ENCODE peak calls at places on chromosome 10, in eight cellular contexts. One of them, this sample, is unnamed.

GRCh38 chr10:79104264-79104954 is 35.6 kb downstream of the ZMIZ1 start:
- DNase-seq in lower leg skin: no peak
- DNase-seq in dorsolateral prefrontal cortex: no peak
- DNase-seq in mesothelial cell of epicardium: no peak
- DNase-seq in CD4-positive, alpha-beta T cell: no peak
- DNase-seq in ovary: peak
- DNase-seq in HL-60: no peak
- DNase-seq in transverse colon: no peak
- DNase-seq in this sample: peak

GRCh38 chr10:122310311-122311050 is 39.4 kb downstream of the BTBD16 start:
- DNase-seq in ovary: no peak
- DNase-seq in lower leg skin: no peak
- DNase-seq in dorsolateral prefrontal cortex: no peak
- DNase-seq in mesothelial cell of epicardium: no peak
- DNase-seq in CD4-positive, alpha-beta T cell: no peak
- DNase-seq in transverse colon: peak
- DNase-seq in HL-60: no peak
- DNase-seq in this sample: no peak

GRCh38 chr10:37975407-37975991 is 948 bp downstream of the ZNF25 start:
- DNase-seq in HL-60: peak
- DNase-seq in mesothelial cell of epicardium: no peak
- DNase-seq in ovary: no peak
- DNase-seq in transverse colon: no peak
- DNase-seq in CD4-positive, alpha-beta T cell: no peak
- DNase-seq in lower leg skin: no peak
- DNase-seq in dorsolateral prefrontal cortex: no peak
- DNase-seq in this sample: no peak

GRCh38 chr10:102322914-102323313 is 72.6 kb upstream of the NFKB2 start:
- DNase-seq in ovary: no peak
- DNase-seq in transverse colon: peak
- DNase-seq in lower leg skin: no peak
- DNase-seq in mesothelial cell of epicardium: no peak
- DNase-seq in HL-60: peak
- DNase-seq in CD4-positive, alpha-beta T cell: no peak
- DNase-seq in dorsolateral prefrontal cortex: no peak
- DNase-seq in this sample: no peak

GRCh38 chr10:4882704-4883078 is 56.7 kb downstream of the AKR1E2 start:
- DNase-seq in ovary: no peak
- DNase-seq in lower leg skin: no peak
- DNase-seq in dorsolateral prefrontal cortex: no peak
- DNase-seq in CD4-positive, alpha-beta T cell: no peak
- DNase-seq in mesothelial cell of epicardium: no peak
- DNase-seq in transverse colon: no peak
- DNase-seq in HL-60: no peak
- DNase-seq in this sample: no peak

GRCh38 chr10:132858121-132859081 is 72.5 kb upstream of the NKX6-2 start:
- DNase-seq in HL-60: no peak
- DNase-seq in transverse colon: no peak
- DNase-seq in lower leg skin: peak
- DNase-seq in mesothelial cell of epicardium: no peak
- DNase-seq in ovary: peak
- DNase-seq in dorsolateral prefrontal cortex: peak
- DNase-seq in CD4-positive, alpha-beta T cell: peak
- DNase-seq in this sample: peak

GRCh38 chr10:8350250-8350967 is 295.9 kb downstream of the GATA3 start:
- DNase-seq in ovary: no peak
- DNase-seq in lower leg skin: no peak
- DNase-seq in HL-60: no peak
- DNase-seq in transverse colon: no peak
- DNase-seq in CD4-positive, alpha-beta T cell: no peak
- DNase-seq in dorsolateral prefrontal cortex: no peak
- DNase-seq in mesothelial cell of epicardium: no peak
- DNase-seq in this sample: no peak

GRCh38 chr10:35731828-35732227 is 89.7 kb upstream of the FZD8 start:
- DNase-seq in transverse colon: no peak
- DNase-seq in mesothelial cell of epicardium: no peak
- DNase-seq in ovary: no peak
- DNase-seq in dorsolateral prefrontal cortex: no peak
- DNase-seq in CD4-positive, alpha-beta T cell: no peak
- DNase-seq in lower leg skin: no peak
- DNase-seq in HL-60: no peak
- DNase-seq in this sample: no peak

GRCh38 chr10:11210211-11210922 is 192.7 kb downstream of the CELF2 start:
- DNase-seq in transverse colon: no peak
- DNase-seq in dorsolateral prefrontal cortex: no peak
- DNase-seq in CD4-positive, alpha-beta T cell: no peak
- DNase-seq in ovary: no peak
- DNase-seq in mesothelial cell of epicardium: no peak
- DNase-seq in lower leg skin: no peak
- DNase-seq in HL-60: no peak
- DNase-seq in this sample: no peak

GRCh38 chr10:13759167-13759566 is 172.4 kb downstream of the PRPF18 start:
- DNase-seq in HL-60: no peak
- DNase-seq in transverse colon: no peak
- DNase-seq in dorsolateral prefrontal cortex: no peak
- DNase-seq in lower leg skin: peak
- DNase-seq in CD4-positive, alpha-beta T cell: no peak
- DNase-seq in ovary: no peak
- DNase-seq in mesothelial cell of epicardium: no peak
- DNase-seq in this sample: peak

GRCh38 chr10:99276848-99277486 is 41.3 kb upstream of the HPSE2 start:
- DNase-seq in dorsolateral prefrontal cortex: no peak
- DNase-seq in HL-60: no peak
- DNase-seq in lower leg skin: no peak
- DNase-seq in CD4-positive, alpha-beta T cell: no peak
- DNase-seq in ovary: no peak
- DNase-seq in mesothelial cell of epicardium: no peak
- DNase-seq in transverse colon: no peak
- DNase-seq in this sample: no peak

GRCh38 chr10:3631709-3632330 is 153.2 kb downstream of the KLF6 start:
- DNase-seq in mesothelial cell of epicardium: no peak
- DNase-seq in dorsolateral prefrontal cortex: no peak
- DNase-seq in HL-60: no peak
- DNase-seq in transverse colon: no peak
- DNase-seq in CD4-positive, alpha-beta T cell: no peak
- DNase-seq in ovary: no peak
- DNase-seq in lower leg skin: no peak
- DNase-seq in this sample: no peak

GRCh38 chr10:132737390-132738048 is 48.4 kb downstream of the NKX6-2 start:
- DNase-seq in dorsolateral prefrontal cortex: no peak
- DNase-seq in lower leg skin: no peak
- DNase-seq in HL-60: no peak
- DNase-seq in CD4-positive, alpha-beta T cell: no peak
- DNase-seq in mesothelial cell of epicardium: no peak
- DNase-seq in transverse colon: no peak
- DNase-seq in ovary: no peak
- DNase-seq in this sample: no peak

DNA sequence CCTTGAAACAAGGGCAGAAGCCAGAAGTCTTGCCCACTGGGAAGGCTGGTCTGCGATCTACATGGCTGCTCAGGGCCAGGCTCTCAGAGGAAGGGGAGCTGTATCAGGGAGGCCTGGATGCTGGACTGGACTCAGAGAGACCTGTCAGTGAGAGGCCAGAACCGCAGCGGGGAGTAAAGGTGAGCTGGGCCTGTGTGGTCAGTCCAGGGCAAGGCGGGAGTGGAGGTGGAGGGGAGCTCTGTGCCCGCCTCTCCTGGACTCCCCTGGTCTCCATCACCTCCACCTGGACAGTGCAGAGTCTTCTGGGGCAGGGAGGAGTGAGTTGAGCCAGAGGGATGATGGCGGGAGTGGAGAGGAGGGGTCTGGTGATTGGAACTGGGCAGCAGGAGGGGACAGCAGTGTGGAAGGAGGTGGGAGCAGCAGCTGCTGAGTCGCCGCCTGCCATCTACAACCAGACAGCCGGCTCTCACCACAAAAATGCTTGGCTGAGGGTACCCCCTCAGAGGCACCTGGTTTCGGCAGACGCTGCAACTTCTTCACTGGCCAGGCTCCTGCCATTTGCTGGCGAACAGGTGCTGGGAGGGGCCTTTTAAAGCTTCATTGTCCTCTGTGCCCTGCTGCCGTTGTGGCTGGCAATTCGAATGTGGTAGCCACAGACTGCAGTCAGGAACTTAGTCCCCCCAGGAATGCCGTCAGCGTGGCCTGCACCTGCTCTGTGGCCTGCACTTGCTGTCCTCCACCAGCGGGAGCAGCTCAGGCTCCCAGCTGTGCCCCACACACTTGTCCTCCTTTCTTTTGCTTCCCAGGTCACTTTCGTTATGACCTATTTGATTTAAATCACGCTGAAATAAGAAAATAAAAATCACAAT is 3.5 kb downstream of the RASSF4 start:
- DNase-seq in HL-60: peak
- DNase-seq in ovary: peak
- DNase-seq in mesothelial cell of epicardium: no peak
- DNase-seq in transverse colon: peak
- DNase-seq in CD4-positive, alpha-beta T cell: no peak
- DNase-seq in lower leg skin: peak
- DNase-seq in dorsolateral prefrontal cortex: no peak
- DNase-seq in this sample: no peak
- TF ChIP-seq CTCF in HL-60: peak
- TF ChIP-seq CTCF in ovary: no peak
- TF ChIP-seq CTCF in mesothelial cell of epicardium: peak
- TF ChIP-seq CTCF in transverse colon: peak
- TF ChIP-seq CTCF in CD4-positive, alpha-beta T cell: no peak
- TF ChIP-seq CTCF in lower leg skin: no peak
- TF ChIP-seq CTCF in dorsolateral prefrontal cortex: no peak
- TF ChIP-seq CTCF in this sample: no peak

DNA sequence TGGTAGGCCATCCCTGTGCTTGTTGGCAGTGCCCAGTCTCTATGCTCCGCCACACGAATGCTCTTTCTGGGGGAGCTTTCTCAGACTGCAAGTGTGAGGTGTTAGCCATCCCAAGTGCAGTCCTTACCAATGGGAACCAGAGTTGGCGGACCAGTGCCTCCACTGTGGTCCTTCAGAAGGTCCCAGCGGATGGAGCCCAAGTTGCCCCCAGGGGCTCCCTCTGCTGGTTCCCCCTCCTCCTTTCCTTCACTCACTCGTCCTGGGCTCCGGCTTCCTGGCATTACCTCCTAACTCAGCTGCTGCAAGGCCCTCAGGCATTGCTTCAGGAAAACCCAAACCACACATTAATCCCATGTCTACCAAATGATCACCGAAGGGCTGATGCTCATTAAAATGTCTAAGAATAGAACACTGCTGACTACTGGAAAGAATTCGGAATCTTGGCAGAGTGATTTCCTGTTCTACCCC is 139.8 kb downstream of the CUBN start:
- DNase-seq in HL-60: no peak
- DNase-seq in lower leg skin: no peak
- DNase-seq in ovary: no peak
- DNase-seq in dorsolateral prefrontal cortex: no peak
- DNase-seq in mesothelial cell of epicardium: no peak
- DNase-seq in transverse colon: no peak
- DNase-seq in CD4-positive, alpha-beta T cell: no peak
- DNase-seq in this sample: no peak
- TF ChIP-seq CTCF in HL-60: no peak
- TF ChIP-seq CTCF in lower leg skin: no peak
- TF ChIP-seq CTCF in ovary: no peak
- TF ChIP-seq CTCF in dorsolateral prefrontal cortex: no peak
- TF ChIP-seq CTCF in mesothelial cell of epicardium: no peak
- TF ChIP-seq CTCF in transverse colon: no peak
- TF ChIP-seq CTCF in CD4-positive, alpha-beta T cell: no peak
- TF ChIP-seq CTCF in this sample: no peak

GRCh38 chr10:29926649-29927048 is 132.7 kb downstream of the JCAD start:
- DNase-seq in HL-60: no peak
- DNase-seq in transverse colon: no peak
- DNase-seq in mesothelial cell of epicardium: no peak
- DNase-seq in CD4-positive, alpha-beta T cell: no peak
- DNase-seq in ovary: no peak
- DNase-seq in lower leg skin: no peak
- DNase-seq in dorsolateral prefrontal cortex: no peak
- DNase-seq in this sample: no peak
- TF ChIP-seq CTCF in HL-60: no peak
- TF ChIP-seq CTCF in transverse colon: no peak
- TF ChIP-seq CTCF in mesothelial cell of epicardium: peak
- TF ChIP-seq CTCF in CD4-positive, alpha-beta T cell: no peak
- TF ChIP-seq CTCF in ovary: no peak
- TF ChIP-seq CTCF in lower leg skin: no peak
- TF ChIP-seq CTCF in dorsolateral prefrontal cortex: peak
- TF ChIP-seq CTCF in this sample: no peak

DNA sequence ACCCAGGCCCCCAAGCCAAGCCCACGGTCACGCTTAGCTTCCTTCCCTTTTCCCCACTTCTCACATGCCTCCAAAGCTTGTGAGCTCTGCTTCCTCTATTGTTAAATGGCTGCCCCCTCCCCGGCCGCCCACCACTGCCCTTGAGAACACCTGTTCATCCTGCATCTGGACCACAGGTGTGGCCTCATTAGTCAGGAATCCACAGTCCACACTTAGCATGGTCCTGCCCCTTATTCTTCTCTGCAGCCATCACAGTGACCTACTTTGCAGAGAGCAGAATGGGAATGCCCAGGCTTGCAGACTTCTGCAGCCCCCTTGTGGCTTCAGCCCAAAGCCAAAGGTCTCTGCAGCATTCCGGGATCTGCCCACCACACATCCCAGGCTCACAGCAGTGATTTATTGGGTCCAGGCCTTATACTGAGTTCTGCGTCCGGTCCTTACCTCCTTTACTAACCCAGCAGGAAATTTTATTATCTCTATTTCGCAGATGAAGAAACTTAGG is 67.0 kb downstream of the PTPRE start:
- DNase-seq in ovary: no peak
- DNase-seq in dorsolateral prefrontal cortex: no peak
- DNase-seq in mesothelial cell of epicardium: no peak
- DNase-seq in lower leg skin: peak
- DNase-seq in CD4-positive, alpha-beta T cell: no peak
- DNase-seq in HL-60: no peak
- DNase-seq in transverse colon: no peak
- DNase-seq in this sample: no peak
- TF ChIP-seq CTCF in ovary: no peak
- TF ChIP-seq CTCF in dorsolateral prefrontal cortex: peak
- TF ChIP-seq CTCF in mesothelial cell of epicardium: no peak
- TF ChIP-seq CTCF in lower leg skin: no peak
- TF ChIP-seq CTCF in CD4-positive, alpha-beta T cell: no peak
- TF ChIP-seq CTCF in HL-60: no peak
- TF ChIP-seq CTCF in transverse colon: no peak
- TF ChIP-seq CTCF in this sample: no peak

DNA sequence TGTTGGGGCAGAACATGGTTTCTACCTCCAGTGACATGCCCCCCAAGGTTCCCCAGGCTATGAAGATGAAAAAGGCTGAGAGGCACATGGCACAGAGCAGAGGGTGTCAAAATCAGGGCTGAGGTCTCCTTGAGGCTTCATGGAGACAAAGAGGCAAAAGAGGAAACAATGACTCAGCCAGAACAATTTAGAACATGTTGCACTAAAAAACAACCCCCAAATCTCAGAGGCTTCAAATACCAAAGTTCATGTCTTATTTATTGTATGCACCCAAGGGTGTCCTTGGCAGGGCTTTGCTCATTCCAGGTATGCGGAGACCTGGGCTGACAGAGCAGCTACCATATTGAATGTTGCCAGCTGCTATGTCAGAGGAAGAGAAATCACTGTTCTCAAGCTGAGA is 964.1 kb downstream of the GRID1 start:
- DNase-seq in CD4-positive, alpha-beta T cell: no peak
- DNase-seq in ovary: no peak
- DNase-seq in dorsolateral prefrontal cortex: no peak
- DNase-seq in transverse colon: no peak
- DNase-seq in mesothelial cell of epicardium: no peak
- DNase-seq in HL-60: no peak
- DNase-seq in lower leg skin: no peak
- DNase-seq in this sample: no peak
- TF ChIP-seq CTCF in CD4-positive, alpha-beta T cell: no peak
- TF ChIP-seq CTCF in ovary: no peak
- TF ChIP-seq CTCF in dorsolateral prefrontal cortex: no peak
- TF ChIP-seq CTCF in transverse colon: no peak
- TF ChIP-seq CTCF in mesothelial cell of epicardium: no peak
- TF ChIP-seq CTCF in HL-60: no peak
- TF ChIP-seq CTCF in lower leg skin: no peak
- TF ChIP-seq CTCF in this sample: no peak

GRCh38 chr10:24723788-24724380 is at the start of gene ARHGAP21:
- DNase-seq in mesothelial cell of epicardium: peak
- DNase-seq in lower leg skin: peak
- DNase-seq in transverse colon: peak
- DNase-seq in HL-60: no peak
- DNase-seq in dorsolateral prefrontal cortex: peak
- DNase-seq in ovary: peak
- DNase-seq in CD4-positive, alpha-beta T cell: peak
- DNase-seq in this sample: peak
- TF ChIP-seq CTCF in mesothelial cell of epicardium: no peak
- TF ChIP-seq CTCF in lower leg skin: no peak
- TF ChIP-seq CTCF in transverse colon: no peak
- TF ChIP-seq CTCF in HL-60: no peak
- TF ChIP-seq CTCF in dorsolateral prefrontal cortex: no peak
- TF ChIP-seq CTCF in ovary: no peak
- TF ChIP-seq CTCF in CD4-positive, alpha-beta T cell: peak
- TF ChIP-seq CTCF in this sample: no peak

This sample was measured in pancreas.